ENCODE peak calls at places on chromosomes 2 and 18, in five cellular contexts. M is osteocyte, F is H9, O is GM13977, B is HFFc6. U is an unnamed sample.

GRCh38 chr18:64854112-64854511 is 705.2 kb upstream of the LINC00305 start:
- DNase-seq in F (no peak), O (no peak), M (no peak), B (no peak), U (no peak)

GRCh38 chr2:33158482-33159003 is 211.8 kb downstream of the LTBP1 start:
- DNase-seq in O (no peak), B (peak; percentile 87), M (no peak), F (no peak), U (no peak)

GRCh38 chr18:40868110-40868858 is 1086.8 kb upstream of the PIK3C3 start:
- DNase-seq in M (no peak), F (no peak), B (peak; percentile 88), O (no peak), U (no peak)

GRCh38 chr18:58761241-58761969 is 90.1 kb downstream of the MALT1 start:
- DNase-seq in B (no peak), F (peak; percentile 8), M (peak; percentile 42), O (peak; percentile 70), U (peak; percentile 71)

GRCh38 chr2:1831617-1831970 is 87.3 kb upstream of the PXDN start:
- DNase-seq in O (no peak), M (no peak), B (no peak), F (no peak), U (no peak)

GRCh38 chr2:165573534-165574461 is 104.3 kb downstream of the CSRNP3 start:
- DNase-seq in B (no peak), F (peak; percentile 91), M (no peak), O (no peak), U (no peak)

GRCh38 chr2:66515743-66516142 is 80.8 kb downstream of the MEIS1 start:
- DNase-seq in O (no peak), M (no peak), F (no peak), B (no peak), U (no peak)

GRCh38 chr18:60549338-60549960 is 176.9 kb upstream of the MC4R start:
- DNase-seq in F (no peak), M (no peak), O (peak; percentile 38), B (peak; percentile 72), U (peak; percentile 30)

GRCh38 chr18:50614838-50615237 is 55.0 kb downstream of the MAPK4 start:
- DNase-seq in B (no peak), O (no peak), M (no peak), F (no peak), U (no peak)

GRCh38 chr18:75477913-75478312 is 50.4 kb upstream of the SMIM21 start:
- DNase-seq in F (no peak), B (peak; percentile 21), M (no peak), O (no peak), U (no peak)

GRCh38 chr18:74652392-74652988 is 54.8 kb downstream of the ZNF407 start:
- DNase-seq in F (no peak), M (no peak), B (peak; percentile 47), O (peak; percentile 34), U (no peak)

GRCh38 chr18:77858331-77858730 is 608.7 kb downstream of the GALR1 start:
- DNase-seq in F (no peak), M (no peak), B (no peak), O (no peak), U (no peak)

GRCh38 chr18:55781481-55781957 is 193.5 kb upstream of the TCF4 start:
- DNase-seq in F (peak; percentile 72), O (no peak), M (no peak), B (peak; percentile 72), U (no peak)

GRCh38 chr2:199979841-199980628 is 24.7 kb downstream of the MAIP1 start:
- DNase-seq in B (peak; percentile 68), M (peak; percentile 93), F (peak; percentile 81), O (peak; percentile 28), U (peak; percentile 50)

GRCh38 chr2:8238521-8239230 is 443.2 kb upstream of the ID2 start:
- DNase-seq in F (no peak), O (no peak), M (peak; percentile 48), B (no peak), U (no peak)

GRCh38 chr2:236088368-236089057 is 79.7 kb downstream of the GBX2 start:
- DNase-seq in B (peak; percentile 39), F (no peak), M (no peak), O (no peak), U (no peak)

GRCh38 chr2:27471961-27472360 is 17.6 kb downstream of the IFT172 start:
- DNase-seq in B (no peak), O (no peak), F (no peak), M (no peak), U (no peak)

GRCh38 chr2:129902731-129903585 is 76.5 kb upstream of the RAB6C start:
- DNase-seq in O (no peak), F (no peak), B (no peak), M (peak; percentile 76), U (no peak)

GRCh38 chr18:12520442-12520992 is 112.8 kb downstream of the PRELID3A start:
- DNase-seq in B (no peak), F (no peak), O (peak; percentile 30), M (no peak), U (no peak)

GRCh38 chr2:230898016-230898415 is 27.0 kb downstream of the GPR55 start:
- DNase-seq in O (no peak), B (no peak), M (peak; percentile 78), F (peak; percentile 19), U (no peak)

GRCh38 chr2:223563462-223563861 is 38.7 kb downstream of the SCG2 start:
- DNase-seq in O (no peak), F (no peak), B (peak; percentile 73), M (no peak), U (no peak)

GRCh38 chr2:222307978-222308479 is 9.2 kb upstream of the PAX3 start:
- DNase-seq in B (no peak), O (peak; percentile 10), M (no peak), F (peak; percentile 40), U (no peak)

GRCh38 chr2:144217853-144218633 is 301.9 kb downstream of the ZEB2 start:
- DNase-seq in B (peak; percentile 8), O (no peak), F (no peak), M (no peak), U (no peak)

GRCh38 chr2:102664439-102665042 is 45.2 kb downstream of the SLC9A2 start:
- DNase-seq in O (peak; percentile 48), F (no peak), M (no peak), B (peak; percentile 0), U (peak; percentile 45)

GRCh38 chr2:68366083-68366560 is 1.0 kb downstream of the PLEK start:
- DNase-seq in F (no peak), M (no peak), B (no peak), O (no peak), U (peak; percentile 34)

GRCh38 chr18:77134611-77135010 is 2.0 kb upstream of the MBP start:
- DNase-seq in M (no peak), O (no peak), B (no peak), F (no peak), U (no peak)

GRCh38 chr2:20052872-20053281 is 1.4 kb upstream of the LAPTM4A start:
- DNase-seq in B (peak; percentile 52), M (no peak), O (no peak), F (no peak), U (no peak)

DNA sequence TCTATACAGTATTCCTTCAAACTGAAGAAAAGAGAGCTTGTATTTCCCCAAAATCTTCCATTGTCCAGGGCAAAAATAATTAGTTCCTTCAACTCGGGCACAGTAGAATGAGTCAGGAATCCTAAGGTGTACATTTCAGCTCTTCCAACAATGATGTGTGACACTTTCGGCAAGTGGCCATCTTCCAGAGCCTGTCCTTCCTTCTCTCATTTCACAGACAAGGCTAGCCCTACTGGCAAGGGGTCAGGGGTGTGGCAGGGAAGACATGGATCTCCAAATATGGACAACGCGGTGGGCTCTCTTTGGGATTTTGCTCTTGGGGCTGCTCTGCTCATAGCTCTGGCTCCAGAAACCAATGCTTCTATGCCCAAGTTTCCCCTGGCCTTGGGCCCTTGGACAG is 6.0 kb downstream of the B4GALT6 start:
- DNase-seq in B (no peak), M (no peak), O (no peak), F (no peak), U (no peak)
- TF ChIP-seq CTCF in B (no peak), M (no peak), O (no peak), F (no peak), U (no peak)

GRCh38 chr2:221103930-221104329 is 468.2 kb downstream of the EPHA4 start:
- DNase-seq in M (no peak), O (no peak), F (no peak), B (no peak), U (no peak)

GRCh38 chr2:221106241-221106640 is 465.9 kb downstream of the EPHA4 start:
- DNase-seq in B (no peak), O (no peak), F (no peak), M (no peak), U (no peak)

GRCh38 chr2:221107424-221107823 is 464.7 kb downstream of the EPHA4 start:
- DNase-seq in F (no peak), B (no peak), M (no peak), O (no peak), U (no peak)

GRCh38 chr2:221102896-221103688 is 469.0 kb downstream of the EPHA4 start:
- DNase-seq in O (no peak), M (no peak), B (no peak), F (no peak), U (no peak)

GRCh38 chr2:221104391-221104811 is 467.7 kb downstream of the EPHA4 start:
- DNase-seq in O (no peak), B (no peak), F (peak; percentile 68), M (no peak), U (no peak)
- TF ChIP-seq CTCF in O (no peak), B (no peak), F (no peak), M (no peak), U (no peak)

DNA sequence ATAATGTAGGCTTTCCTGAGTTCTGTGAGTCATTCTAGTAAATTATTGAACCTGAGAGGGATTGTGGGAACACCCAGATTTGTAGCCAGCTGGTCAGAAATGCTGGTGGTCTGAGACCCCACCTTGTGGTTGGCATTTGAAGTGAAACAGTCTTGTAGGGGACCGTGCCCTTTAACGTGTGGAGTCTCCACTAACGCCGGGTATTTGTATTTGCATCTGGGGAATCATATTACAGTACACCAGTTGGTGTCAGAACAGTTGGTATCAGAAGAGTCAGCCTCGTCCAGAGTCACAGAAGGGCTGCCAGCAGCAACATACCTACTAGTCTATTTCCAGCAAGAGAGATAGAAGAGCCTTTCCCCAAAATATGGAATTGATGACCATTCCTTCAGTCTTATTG is 38.3 kb upstream of the PTPN4 start:
- DNase-seq in M (no peak), B (no peak), F (no peak), O (no peak), U (no peak)
- TF ChIP-seq CTCF in M (no peak), B (no peak), F (peak; percentile 54), O (no peak), U (no peak)

GRCh38 chr18:72091369-72091768 is 452.8 kb downstream of the CBLN2 start:
- DNase-seq in O (no peak), F (peak; percentile 43), B (no peak), M (no peak), U (no peak)

GRCh38 chr18:72089432-72089831 is 454.7 kb downstream of the CBLN2 start:
- DNase-seq in B (no peak), O (no peak), F (no peak), M (no peak), U (no peak)

GRCh38 chr18:72086421-72086820 is 457.7 kb downstream of the CBLN2 start:
- DNase-seq in F (no peak), O (no peak), M (no peak), B (no peak), U (no peak)
- TF ChIP-seq CTCF in F (peak; percentile 72), O (peak; percentile 40), M (peak; percentile 34), B (peak; percentile 32), U (peak; percentile 35)

GRCh38 chr2:241595600-241596140 is 37.1 kb downstream of the BOK start:
- DNase-seq in F (peak; percentile 79), O (no peak), B (no peak), M (no peak), U (no peak)
- TF ChIP-seq CTCF in F (peak; percentile 70), O (peak; percentile 27), B (peak; percentile 39), M (peak; percentile 46), U (no peak)

GRCh38 chr2:25878361-25879132 is at the start of gene ASXL2:
- DNase-seq in F (peak; percentile 99), M (peak; percentile 99), O (peak; percentile 94), B (peak; percentile 94), U (peak; percentile 95)
- TF ChIP-seq CTCF in F (no peak), M (peak; percentile 14), O (no peak), B (no peak), U (no peak)

U was measured in GM10248.